ENCODE peak calls at places on chromosome 21, in five cellular contexts. One of them, this sample, is unnamed.

GRCh38 chr21:34630536-34631143 is 15.7 kb upstream of the RCAN1 start:
- DNase-seq in T-cell: no peak
- DNase-seq in iris pigment epithelial cell: peak; percentile 54
- DNase-seq in stimulated activated CD8-positive, alpha-beta memory T cell treated with anti-CD3 and anti-CD28 coated beads, Interleukin-12 subunit alpha, Interleukin-12 subunit beta, amount 100 ng/mL, for 4 hours: no peak
- DNase-seq in amniotic stem cell: peak; percentile 25
- DNase-seq in this sample: no peak

GRCh38 chr21:17903029-17903806 is 84.1 kb upstream of the C21orf91 start:
- DNase-seq in T-cell: no peak
- DNase-seq in iris pigment epithelial cell: peak; percentile 40
- DNase-seq in stimulated activated CD8-positive, alpha-beta memory T cell treated with anti-CD3 and anti-CD28 coated beads, Interleukin-12 subunit alpha, Interleukin-12 subunit beta, amount 100 ng/mL, for 4 hours: no peak
- DNase-seq in amniotic stem cell: peak; percentile 54
- DNase-seq in this sample: no peak

GRCh38 chr21:32782698-32783097 is 11.1 kb upstream of the PAXBP1 start:
- DNase-seq in T-cell: no peak
- DNase-seq in iris pigment epithelial cell: no peak
- DNase-seq in stimulated activated CD8-positive, alpha-beta memory T cell treated with anti-CD3 and anti-CD28 coated beads, Interleukin-12 subunit alpha, Interleukin-12 subunit beta, amount 100 ng/mL, for 4 hours: no peak
- DNase-seq in amniotic stem cell: no peak
- DNase-seq in this sample: no peak

GRCh38 chr21:30714436-30714835 is 4.1 kb downstream of the KRTAP21-3 start:
- DNase-seq in T-cell: no peak
- DNase-seq in iris pigment epithelial cell: no peak
- DNase-seq in stimulated activated CD8-positive, alpha-beta memory T cell treated with anti-CD3 and anti-CD28 coated beads, Interleukin-12 subunit alpha, Interleukin-12 subunit beta, amount 100 ng/mL, for 4 hours: no peak
- DNase-seq in amniotic stem cell: no peak
- DNase-seq in this sample: no peak

GRCh38 chr21:8993284-8993942 is 1528.0 kb upstream of the TPTE start:
- DNase-seq in T-cell: no peak
- DNase-seq in iris pigment epithelial cell: no peak
- DNase-seq in stimulated activated CD8-positive, alpha-beta memory T cell treated with anti-CD3 and anti-CD28 coated beads, Interleukin-12 subunit alpha, Interleukin-12 subunit beta, amount 100 ng/mL, for 4 hours: no peak
- DNase-seq in amniotic stem cell: no peak
- DNase-seq in this sample: no peak

GRCh38 chr21:39097335-39097861 is 85.9 kb downstream of the PSMG1 start:
- DNase-seq in T-cell: no peak
- DNase-seq in iris pigment epithelial cell: no peak
- DNase-seq in stimulated activated CD8-positive, alpha-beta memory T cell treated with anti-CD3 and anti-CD28 coated beads, Interleukin-12 subunit alpha, Interleukin-12 subunit beta, amount 100 ng/mL, for 4 hours: no peak
- DNase-seq in amniotic stem cell: no peak
- DNase-seq in this sample: no peak

GRCh38 chr21:33648555-33648954 is 6.3 kb downstream of the ITSN1 start:
- DNase-seq in T-cell: no peak
- DNase-seq in iris pigment epithelial cell: no peak
- DNase-seq in stimulated activated CD8-positive, alpha-beta memory T cell treated with anti-CD3 and anti-CD28 coated beads, Interleukin-12 subunit alpha, Interleukin-12 subunit beta, amount 100 ng/mL, for 4 hours: no peak
- DNase-seq in amniotic stem cell: no peak
- DNase-seq in this sample: no peak

GRCh38 chr21:27743971-27744564 is 777.2 kb upstream of the ADAMTS5 start:
- DNase-seq in T-cell: no peak
- DNase-seq in iris pigment epithelial cell: no peak
- DNase-seq in stimulated activated CD8-positive, alpha-beta memory T cell treated with anti-CD3 and anti-CD28 coated beads, Interleukin-12 subunit alpha, Interleukin-12 subunit beta, amount 100 ng/mL, for 4 hours: no peak
- DNase-seq in amniotic stem cell: no peak
- DNase-seq in this sample: no peak

GRCh38 chr21:42616366-42617340 is 36.8 kb upstream of the PDE9A start:
- DNase-seq in T-cell: peak; percentile 36
- DNase-seq in iris pigment epithelial cell: no peak
- DNase-seq in stimulated activated CD8-positive, alpha-beta memory T cell treated with anti-CD3 and anti-CD28 coated beads, Interleukin-12 subunit alpha, Interleukin-12 subunit beta, amount 100 ng/mL, for 4 hours: no peak
- DNase-seq in amniotic stem cell: no peak
- DNase-seq in this sample: no peak

GRCh38 chr21:39581414-39581813 is 31.3 kb upstream of the B3GALT5 start:
- DNase-seq in T-cell: no peak
- DNase-seq in iris pigment epithelial cell: no peak
- DNase-seq in stimulated activated CD8-positive, alpha-beta memory T cell treated with anti-CD3 and anti-CD28 coated beads, Interleukin-12 subunit alpha, Interleukin-12 subunit beta, amount 100 ng/mL, for 4 hours: no peak
- DNase-seq in amniotic stem cell: no peak
- DNase-seq in this sample: no peak

GRCh38 chr21:35370071-35370470 is 321.0 kb upstream of the RUNX1 start:
- DNase-seq in T-cell: no peak
- DNase-seq in iris pigment epithelial cell: no peak
- DNase-seq in stimulated activated CD8-positive, alpha-beta memory T cell treated with anti-CD3 and anti-CD28 coated beads, Interleukin-12 subunit alpha, Interleukin-12 subunit beta, amount 100 ng/mL, for 4 hours: no peak
- DNase-seq in amniotic stem cell: no peak
- DNase-seq in this sample: no peak

GRCh38 chr21:38777521-38777920 is 28.2 kb upstream of the ETS2 start:
- DNase-seq in T-cell: no peak
- DNase-seq in iris pigment epithelial cell: no peak
- DNase-seq in stimulated activated CD8-positive, alpha-beta memory T cell treated with anti-CD3 and anti-CD28 coated beads, Interleukin-12 subunit alpha, Interleukin-12 subunit beta, amount 100 ng/mL, for 4 hours: no peak
- DNase-seq in amniotic stem cell: no peak
- DNase-seq in this sample: no peak

GRCh38 chr21:24428539-24429186 is 1178.6 kb downstream of the MRPL39 start:
- DNase-seq in T-cell: no peak
- DNase-seq in iris pigment epithelial cell: no peak
- DNase-seq in stimulated activated CD8-positive, alpha-beta memory T cell treated with anti-CD3 and anti-CD28 coated beads, Interleukin-12 subunit alpha, Interleukin-12 subunit beta, amount 100 ng/mL, for 4 hours: no peak
- DNase-seq in amniotic stem cell: no peak
- DNase-seq in this sample: no peak

GRCh38 chr21:46397211-46397905 is 61.3 kb upstream of the DIP2A start:
- DNase-seq in T-cell: no peak
- DNase-seq in iris pigment epithelial cell: no peak
- DNase-seq in stimulated activated CD8-positive, alpha-beta memory T cell treated with anti-CD3 and anti-CD28 coated beads, Interleukin-12 subunit alpha, Interleukin-12 subunit beta, amount 100 ng/mL, for 4 hours: no peak
- DNase-seq in amniotic stem cell: no peak
- DNase-seq in this sample: no peak

GRCh38 chr21:38256599-38257302 is at the start of gene KCNJ15:
- DNase-seq in T-cell: no peak
- DNase-seq in iris pigment epithelial cell: no peak
- DNase-seq in stimulated activated CD8-positive, alpha-beta memory T cell treated with anti-CD3 and anti-CD28 coated beads, Interleukin-12 subunit alpha, Interleukin-12 subunit beta, amount 100 ng/mL, for 4 hours: no peak
- DNase-seq in amniotic stem cell: no peak
- DNase-seq in this sample: no peak

GRCh38 chr21:32917392-32918135 is 108.2 kb upstream of the OLIG2 start:
- DNase-seq in T-cell: no peak
- DNase-seq in iris pigment epithelial cell: no peak
- DNase-seq in stimulated activated CD8-positive, alpha-beta memory T cell treated with anti-CD3 and anti-CD28 coated beads, Interleukin-12 subunit alpha, Interleukin-12 subunit beta, amount 100 ng/mL, for 4 hours: no peak
- DNase-seq in amniotic stem cell: no peak
- DNase-seq in this sample: no peak

GRCh38 chr21:44288251-44289110 is 2.8 kb downstream of the AIRE start:
- DNase-seq in T-cell: no peak
- DNase-seq in iris pigment epithelial cell: no peak
- DNase-seq in stimulated activated CD8-positive, alpha-beta memory T cell treated with anti-CD3 and anti-CD28 coated beads, Interleukin-12 subunit alpha, Interleukin-12 subunit beta, amount 100 ng/mL, for 4 hours: no peak
- DNase-seq in amniotic stem cell: no peak
- DNase-seq in this sample: no peak

GRCh38 chr21:37087188-37087587 is 14.1 kb downstream of the TTC3 start:
- DNase-seq in T-cell: no peak
- DNase-seq in iris pigment epithelial cell: peak; percentile 74
- DNase-seq in stimulated activated CD8-positive, alpha-beta memory T cell treated with anti-CD3 and anti-CD28 coated beads, Interleukin-12 subunit alpha, Interleukin-12 subunit beta, amount 100 ng/mL, for 4 hours: no peak
- DNase-seq in amniotic stem cell: no peak
- DNase-seq in this sample: no peak